ENCODE peak calls at places on chromosomes 2 and 18, in eight cellular contexts. One of them, this sample, is unnamed.

GRCh38 chr2:54577035-54577434 is 120.9 kb downstream of the SPTBN1 start:
- DNase-seq in HCT116: no peak
- DNase-seq in HepG2: peak; percentile 87
- DNase-seq in A549: peak; percentile 47
- DNase-seq in SK-N-SH: no peak
- DNase-seq in endothelial cell of umbilical vein: peak; percentile 59
- DNase-seq in GM12878: no peak
- DNase-seq in K562: no peak
- DNase-seq in this sample: no peak

GRCh38 chr2:44566059-44566458 is 204.3 kb downstream of the CAMKMT start:
- DNase-seq in endothelial cell of umbilical vein: no peak
- DNase-seq in HCT116: no peak
- DNase-seq in A549: no peak
- DNase-seq in GM12878: no peak
- DNase-seq in SK-N-SH: peak; percentile 80
- DNase-seq in HepG2: no peak
- DNase-seq in K562: no peak
- DNase-seq in this sample: no peak

GRCh38 chr2:53632714-53633113 is 134.9 kb upstream of the CHAC2 start:
- DNase-seq in GM12878: no peak
- DNase-seq in HepG2: no peak
- DNase-seq in SK-N-SH: no peak
- DNase-seq in K562: no peak
- DNase-seq in endothelial cell of umbilical vein: no peak
- DNase-seq in A549: no peak
- DNase-seq in HCT116: no peak
- DNase-seq in this sample: no peak

GRCh38 chr2:162123806-162124758 is 28.0 kb downstream of the GCG start:
- DNase-seq in K562: peak; percentile 67
- DNase-seq in HepG2: peak; percentile 69
- DNase-seq in HCT116: peak; percentile 61
- DNase-seq in SK-N-SH: peak; percentile 42
- DNase-seq in A549: peak; percentile 51
- DNase-seq in endothelial cell of umbilical vein: peak; percentile 70
- DNase-seq in GM12878: peak; percentile 9
- DNase-seq in this sample: peak; percentile 66

GRCh38 chr2:9757430-9758287 is 85.6 kb upstream of the TAF1B start:
- DNase-seq in SK-N-SH: no peak
- DNase-seq in A549: no peak
- DNase-seq in GM12878: no peak
- DNase-seq in HCT116: no peak
- DNase-seq in HepG2: no peak
- DNase-seq in endothelial cell of umbilical vein: no peak
- DNase-seq in K562: no peak
- DNase-seq in this sample: no peak

GRCh38 chr2:54176577-54176976 is 61.2 kb downstream of the ACYP2 start:
- DNase-seq in HepG2: peak; percentile 85
- DNase-seq in HCT116: peak; percentile 13
- DNase-seq in K562: peak; percentile 18
- DNase-seq in SK-N-SH: peak; percentile 38
- DNase-seq in A549: peak; percentile 42
- DNase-seq in GM12878: no peak
- DNase-seq in endothelial cell of umbilical vein: peak; percentile 43
- DNase-seq in this sample: peak; percentile 40

GRCh38 chr2:130355181-130355577 is 677 bp upstream of the PTPN18 start:
- DNase-seq in HCT116: no peak
- DNase-seq in GM12878: no peak
- DNase-seq in K562: no peak
- DNase-seq in endothelial cell of umbilical vein: no peak
- DNase-seq in HepG2: no peak
- DNase-seq in A549: no peak
- DNase-seq in SK-N-SH: no peak
- DNase-seq in this sample: no peak

GRCh38 chr18:12904012-12904516 is 20.0 kb upstream of the PTPN2 start:
- DNase-seq in HCT116: no peak
- DNase-seq in K562: peak; percentile 98
- DNase-seq in SK-N-SH: no peak
- DNase-seq in A549: no peak
- DNase-seq in endothelial cell of umbilical vein: no peak
- DNase-seq in GM12878: no peak
- DNase-seq in HepG2: no peak
- DNase-seq in this sample: no peak

GRCh38 chr2:186644791-186645190 is 49.1 kb upstream of the FAM171B start:
- DNase-seq in HepG2: no peak
- DNase-seq in A549: no peak
- DNase-seq in K562: no peak
- DNase-seq in endothelial cell of umbilical vein: no peak
- DNase-seq in GM12878: no peak
- DNase-seq in HCT116: no peak
- DNase-seq in SK-N-SH: no peak
- DNase-seq in this sample: no peak

GRCh38 chr2:106316937-106317336 is 122.8 kb upstream of the UXS1 start:
- DNase-seq in K562: no peak
- DNase-seq in HCT116: no peak
- DNase-seq in endothelial cell of umbilical vein: no peak
- DNase-seq in A549: no peak
- DNase-seq in GM12878: no peak
- DNase-seq in SK-N-SH: no peak
- DNase-seq in HepG2: no peak
- DNase-seq in this sample: no peak

GRCh38 chr2:151575338-151575737 is 158.9 kb downstream of the NEB start:
- DNase-seq in K562: no peak
- DNase-seq in A549: no peak
- DNase-seq in endothelial cell of umbilical vein: no peak
- DNase-seq in SK-N-SH: no peak
- DNase-seq in HepG2: no peak
- DNase-seq in GM12878: no peak
- DNase-seq in HCT116: peak; percentile 10
- DNase-seq in this sample: no peak

GRCh38 chr2:36635194-36635593 is 37.2 kb upstream of the FEZ2 start:
- DNase-seq in HCT116: no peak
- DNase-seq in K562: no peak
- DNase-seq in A549: no peak
- DNase-seq in SK-N-SH: no peak
- DNase-seq in HepG2: no peak
- DNase-seq in endothelial cell of umbilical vein: peak; percentile 13
- DNase-seq in GM12878: no peak
- DNase-seq in this sample: no peak

GRCh38 chr2:183488421-183488820 is 364.2 kb downstream of the NUP35 start:
- DNase-seq in K562: no peak
- DNase-seq in HCT116: no peak
- DNase-seq in A549: no peak
- DNase-seq in SK-N-SH: no peak
- DNase-seq in endothelial cell of umbilical vein: no peak
- DNase-seq in GM12878: no peak
- DNase-seq in HepG2: no peak
- DNase-seq in this sample: no peak

GRCh38 chr2:64606495-64607363 is 47.0 kb downstream of the SERTAD2 start:
- DNase-seq in A549: peak; percentile 24
- DNase-seq in HCT116: no peak
- DNase-seq in SK-N-SH: no peak
- DNase-seq in endothelial cell of umbilical vein: no peak
- DNase-seq in HepG2: peak; percentile 76
- DNase-seq in GM12878: peak; percentile 83
- DNase-seq in K562: peak; percentile 94
- DNase-seq in this sample: peak; percentile 83

GRCh38 chr2:217669831-217670230 is 333.0 kb downstream of the TNS1 start:
- DNase-seq in K562: no peak
- DNase-seq in A549: no peak
- DNase-seq in HCT116: no peak
- DNase-seq in SK-N-SH: no peak
- DNase-seq in GM12878: no peak
- DNase-seq in endothelial cell of umbilical vein: no peak
- DNase-seq in HepG2: no peak
- DNase-seq in this sample: no peak

GRCh38 chr2:44136186-44136585 is 32.5 kb upstream of the PPM1B start:
- DNase-seq in GM12878: no peak
- DNase-seq in K562: no peak
- DNase-seq in endothelial cell of umbilical vein: no peak
- DNase-seq in A549: peak; percentile 77
- DNase-seq in HepG2: no peak
- DNase-seq in HCT116: no peak
- DNase-seq in SK-N-SH: no peak
- DNase-seq in this sample: no peak

GRCh38 chr2:37627715-37628114 is 43.7 kb downstream of the CDC42EP3 start:
- DNase-seq in K562: no peak
- DNase-seq in GM12878: no peak
- DNase-seq in HepG2: no peak
- DNase-seq in A549: no peak
- DNase-seq in endothelial cell of umbilical vein: no peak
- DNase-seq in SK-N-SH: no peak
- DNase-seq in HCT116: no peak
- DNase-seq in this sample: no peak

GRCh38 chr2:201404699-201405275 is 46.5 kb downstream of the TRAK2 start:
- DNase-seq in A549: no peak
- DNase-seq in HepG2: no peak
- DNase-seq in GM12878: no peak
- DNase-seq in SK-N-SH: no peak
- DNase-seq in endothelial cell of umbilical vein: no peak
- DNase-seq in HCT116: no peak
- DNase-seq in K562: peak; percentile 44
- DNase-seq in this sample: no peak

GRCh38 chr2:157447751-157448150 is 3.9 kb upstream of the CYTIP start:
- DNase-seq in K562: no peak
- DNase-seq in A549: no peak
- DNase-seq in SK-N-SH: no peak
- DNase-seq in endothelial cell of umbilical vein: no peak
- DNase-seq in HepG2: no peak
- DNase-seq in HCT116: no peak
- DNase-seq in GM12878: no peak
- DNase-seq in this sample: no peak

GRCh38 chr2:127106457-127106997 is 427 bp downstream of the BIN1 start:
- DNase-seq in K562: no peak
- DNase-seq in HepG2: no peak
- DNase-seq in GM12878: no peak
- DNase-seq in endothelial cell of umbilical vein: no peak
- DNase-seq in HCT116: no peak
- DNase-seq in SK-N-SH: peak; percentile 75
- DNase-seq in A549: peak; percentile 24
- DNase-seq in this sample: peak; percentile 43

GRCh38 chr2:53633441-53633840 is 134.2 kb upstream of the CHAC2 start:
- DNase-seq in endothelial cell of umbilical vein: no peak
- DNase-seq in HCT116: no peak
- DNase-seq in HepG2: peak; percentile 74
- DNase-seq in A549: peak; percentile 44
- DNase-seq in SK-N-SH: peak; percentile 7
- DNase-seq in GM12878: no peak
- DNase-seq in K562: no peak
- DNase-seq in this sample: no peak

GRCh38 chr2:230863442-230864121 is 1.2 kb upstream of the ITM2C start:
- DNase-seq in HepG2: no peak
- DNase-seq in endothelial cell of umbilical vein: no peak
- DNase-seq in HCT116: no peak
- DNase-seq in SK-N-SH: no peak
- DNase-seq in GM12878: no peak
- DNase-seq in K562: no peak
- DNase-seq in A549: no peak
- DNase-seq in this sample: no peak

GRCh38 chr2:25303517-25304338 is 38.0 kb downstream of the DNMT3A start:
- DNase-seq in A549: no peak
- DNase-seq in HCT116: no peak
- DNase-seq in SK-N-SH: no peak
- DNase-seq in HepG2: no peak
- DNase-seq in K562: no peak
- DNase-seq in GM12878: no peak
- DNase-seq in endothelial cell of umbilical vein: no peak
- DNase-seq in this sample: no peak
- TF ChIP-seq MAX in A549: no peak
- TF ChIP-seq MAX in HCT116: no peak
- TF ChIP-seq MAX in SK-N-SH: no peak
- TF ChIP-seq MAX in HepG2: no peak
- TF ChIP-seq MAX in K562: no peak
- TF ChIP-seq MAX in GM12878: no peak
- TF ChIP-seq MAX in endothelial cell of umbilical vein: no peak
- TF ChIP-seq MAX in this sample: no peak

GRCh38 chr2:100321181-100321880 is 970 bp downstream of the LONRF2 start:
- DNase-seq in HepG2: no peak
- DNase-seq in A549: peak; percentile 77
- DNase-seq in K562: peak; percentile 69
- DNase-seq in HCT116: no peak
- DNase-seq in endothelial cell of umbilical vein: peak; percentile 10
- DNase-seq in GM12878: no peak
- DNase-seq in SK-N-SH: peak; percentile 80
- DNase-seq in this sample: no peak
- H3K4me3 ChIP-seq in HepG2: no peak overlapping the region
- H3K4me3 ChIP-seq in A549: peak overlapping the region; percentile 88
- H3K4me3 ChIP-seq in K562: peak overlapping the region; percentile 61
- H3K4me3 ChIP-seq in HCT116: no peak overlapping the region
- H3K4me3 ChIP-seq in endothelial cell of umbilical vein: no peak overlapping the region
- H3K4me3 ChIP-seq in GM12878: no peak overlapping the region
- H3K4me3 ChIP-seq in SK-N-SH: peak overlapping the region; percentile 65
- H3K4me3 ChIP-seq in this sample: no peak overlapping the region

GRCh38 chr2:109481599-109481998 is 132.2 kb downstream of the SEPTIN10 start:
- DNase-seq in GM12878: no peak
- DNase-seq in HepG2: no peak
- DNase-seq in HCT116: no peak
- DNase-seq in K562: no peak
- DNase-seq in SK-N-SH: no peak
- DNase-seq in endothelial cell of umbilical vein: peak; percentile 12
- DNase-seq in A549: no peak
- DNase-seq in this sample: no peak

GRCh38 chr2:109482371-109482841 is 131.4 kb downstream of the SEPTIN10 start:
- DNase-seq in HepG2: no peak
- DNase-seq in K562: peak; percentile 8
- DNase-seq in A549: no peak
- DNase-seq in endothelial cell of umbilical vein: peak; percentile 86
- DNase-seq in GM12878: no peak
- DNase-seq in SK-N-SH: no peak
- DNase-seq in HCT116: no peak
- DNase-seq in this sample: no peak

GRCh38 chr2:109480486-109481195 is 133.1 kb downstream of the SEPTIN10 start:
- DNase-seq in endothelial cell of umbilical vein: no peak
- DNase-seq in K562: no peak
- DNase-seq in HCT116: no peak
- DNase-seq in A549: no peak
- DNase-seq in GM12878: no peak
- DNase-seq in SK-N-SH: no peak
- DNase-seq in HepG2: no peak
- DNase-seq in this sample: no peak

GRCh38 chr2:109479804-109480203 is 134.0 kb downstream of the SEPTIN10 start:
- DNase-seq in HepG2: no peak
- DNase-seq in SK-N-SH: no peak
- DNase-seq in A549: no peak
- DNase-seq in endothelial cell of umbilical vein: no peak
- DNase-seq in GM12878: no peak
- DNase-seq in K562: no peak
- DNase-seq in HCT116: no peak
- DNase-seq in this sample: peak; percentile 55

GRCh38 chr2:109481196-109481555 is 132.6 kb downstream of the SEPTIN10 start:
- DNase-seq in endothelial cell of umbilical vein: peak; percentile 30
- DNase-seq in HepG2: no peak
- DNase-seq in HCT116: no peak
- DNase-seq in SK-N-SH: no peak
- DNase-seq in A549: no peak
- DNase-seq in K562: no peak
- DNase-seq in GM12878: no peak
- DNase-seq in this sample: no peak
- TF ChIP-seq MAX in endothelial cell of umbilical vein: no peak
- TF ChIP-seq MAX in HepG2: no peak
- TF ChIP-seq MAX in HCT116: no peak
- TF ChIP-seq MAX in SK-N-SH: no peak
- TF ChIP-seq MAX in A549: no peak
- TF ChIP-seq MAX in K562: no peak
- TF ChIP-seq MAX in GM12878: no peak
- TF ChIP-seq MAX in this sample: no peak

GRCh38 chr2:234979204-234980167 is 27.7 kb downstream of the SH3BP4 start:
- DNase-seq in K562: no peak
- DNase-seq in HepG2: peak; percentile 73
- DNase-seq in GM12878: no peak
- DNase-seq in HCT116: no peak
- DNase-seq in A549: peak; percentile 49
- DNase-seq in SK-N-SH: no peak
- DNase-seq in endothelial cell of umbilical vein: peak; percentile 84
- DNase-seq in this sample: no peak
- H3K4me3 ChIP-seq in K562: no peak overlapping the region
- H3K4me3 ChIP-seq in HepG2: no peak overlapping the region
- H3K4me3 ChIP-seq in GM12878: no peak overlapping the region
- H3K4me3 ChIP-seq in HCT116: no peak overlapping the region
- H3K4me3 ChIP-seq in A549: no peak overlapping the region
- H3K4me3 ChIP-seq in SK-N-SH: no peak overlapping the region
- H3K4me3 ChIP-seq in endothelial cell of umbilical vein: no peak overlapping the region
- H3K4me3 ChIP-seq in this sample: no peak overlapping the region

This sample was measured in NB4.